ENCODE peak calls at places on chromosomes 11 and 22, in six cellular contexts. W, R, D, C, X and Z are unnamed samples.
A peak's percentile ranks its signal among the peaks of the same experiment; 100 is the strongest.

GRCh38 chr11:110176366-110177056 is 83.3 kb downstream of the ZC3H12C start:
- DNase-seq in D (no peak), X (no peak), R (no peak), W (no peak), C (peak; percentile 73), Z (no peak)

GRCh38 chr11:55658031-55658573 is 3.9 kb upstream of the OR4C6 start:
- DNase-seq in R (no peak), C (no peak), W (no peak), D (no peak), X (no peak), Z (no peak)

GRCh38 chr11:80155412-80156017 is 714.7 kb upstream of the TENM4 start:
- DNase-seq in X (no peak), D (no peak), R (no peak), W (no peak), C (peak; percentile 37), Z (no peak)

GRCh38 chr11:14364322-14364721 is 5.3 kb upstream of the RRAS2 start:
- DNase-seq in W (no peak), X (no peak), D (no peak), R (no peak), C (no peak), Z (no peak)

GRCh38 chr11:79441159-79441875 is 487 bp upstream of the TENM4 start:
- DNase-seq in X (no peak), D (no peak), W (no peak), C (peak; percentile 23), R (no peak), Z (no peak)

GRCh38 chr11:8059030-8059429 is 22.0 kb upstream of the TUB start:
- DNase-seq in W (no peak), X (no peak), D (no peak), R (no peak), C (no peak), Z (peak; percentile 20)

GRCh38 chr22:21834869-21835268 is 32.6 kb downstream of the MAPK1 start:
- DNase-seq in C (no peak), R (no peak), X (no peak), W (no peak), D (no peak), Z (no peak)

GRCh38 chr11:121048464-121049233 is 24.7 kb downstream of the TBCEL start:
- DNase-seq in C (peak; percentile 19), W (no peak), R (no peak), D (no peak), X (no peak), Z (no peak)

GRCh38 chr11:57776101-57776511 is 14.5 kb downstream of the CTNND1 start:
- DNase-seq in R (no peak), C (no peak), W (no peak), D (peak; percentile 67), X (peak; percentile 78), Z (peak; percentile 55)

GRCh38 chr11:119344291-119345010 is 2.1 kb downstream of the MFRP start:
- DNase-seq in W (no peak), R (no peak), D (no peak), X (no peak), C (no peak), Z (no peak)

GRCh38 chr11:93155738-93156137 is 42.1 kb downstream of the SLC36A4 start:
- DNase-seq in X (no peak), D (no peak), W (no peak), C (no peak), R (no peak), Z (no peak)

GRCh38 chr11:125170406-125171031 is 6.0 kb downstream of the PKNOX2 start:
- DNase-seq in C (peak; percentile 68), D (no peak), R (no peak), W (no peak), X (peak; percentile 3), Z (no peak)

GRCh38 chr11:114348200-114349191 is 51.8 kb downstream of the C11orf71 start:
- DNase-seq in X (no peak), D (peak; percentile 72), C (peak; percentile 77), R (peak; percentile 44), W (peak; percentile 45), Z (no peak)

GRCh38 chr22:49136041-49136815 is 691.4 kb downstream of the BRD1 start:
- DNase-seq in X (no peak), W (no peak), R (no peak), D (no peak), C (no peak), Z (no peak)

GRCh38 chr11:113532697-113533424 is 57.7 kb upstream of the DRD2 start:
- DNase-seq in C (peak; percentile 71), X (peak; percentile 29), R (no peak), D (no peak), W (peak; percentile 34), Z (no peak)

GRCh38 chr11:29251738-29252137 is 765.1 kb downstream of the KCNA4 start:
- DNase-seq in D (no peak), C (no peak), X (no peak), W (no peak), R (no peak), Z (no peak)

GRCh38 chr22:41902932-41903421 is 11.9 kb downstream of the SHISA8 start:
- DNase-seq in W (no peak), R (no peak), X (no peak), D (no peak), C (no peak), Z (no peak)

DNA sequence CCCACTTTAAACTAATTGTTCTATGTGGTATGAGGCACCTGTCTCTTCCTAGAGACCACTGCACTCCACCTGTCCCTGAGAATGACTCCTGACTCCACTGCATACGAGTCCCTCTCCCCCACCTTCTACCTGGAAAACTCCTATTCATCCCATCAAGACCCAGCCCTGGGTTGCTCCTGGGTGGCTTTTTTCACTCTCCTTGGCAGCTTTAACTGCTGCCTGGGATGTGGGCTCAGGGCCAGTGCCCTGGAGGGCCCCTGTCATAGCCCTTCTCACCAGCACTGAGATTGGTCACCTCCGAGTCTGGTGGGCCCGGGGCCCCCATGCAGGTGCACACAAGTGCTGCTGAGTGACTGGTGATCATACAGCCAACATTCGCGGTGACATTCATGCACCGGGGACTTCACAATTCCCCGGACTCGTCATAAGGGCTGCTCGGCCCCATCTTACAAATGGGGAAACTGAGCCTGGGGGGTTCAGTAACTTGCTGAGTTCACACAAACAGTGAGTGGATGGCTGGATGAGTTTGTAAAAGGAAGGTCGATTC is 25.9 kb upstream of the TOLLIP start:
- DNase-seq in W (no peak), D (no peak), R (no peak), X (no peak), C (no peak), Z (no peak)
- H3K4me3 ChIP-seq in W (peak overlapping the region; percentile 39), D (peak overlapping the region; percentile 55), R (no peak overlapping the region), X (peak overlapping the region; percentile 59), C (no peak overlapping the region), Z (peak overlapping the region; percentile 44)

GRCh38 chr11:115503083-115503885 is 931 bp downstream of the CADM1 start:
- DNase-seq in R (no peak), D (no peak), X (no peak), C (no peak), W (peak; percentile 27), Z (peak; percentile 90)

GRCh38 chr11:115502636-115503082 is 1.6 kb downstream of the CADM1 start:
- DNase-seq in C (no peak), R (no peak), W (no peak), D (no peak), X (no peak), Z (no peak)

GRCh38 chr11:115501504-115501894 is 2.7 kb downstream of the CADM1 start:
- DNase-seq in R (no peak), W (no peak), C (no peak), X (no peak), D (no peak), Z (no peak)

GRCh38 chr11:115500547-115501503 is 3.4 kb downstream of the CADM1 start:
- DNase-seq in C (no peak), X (no peak), D (no peak), R (no peak), W (no peak), Z (no peak)

GRCh38 chr11:115501895-115502589 is 2.2 kb downstream of the CADM1 start:
- DNase-seq in R (no peak), X (no peak), C (no peak), D (no peak), W (peak; percentile 8), Z (no peak)
- H3K4me3 ChIP-seq in R (no peak overlapping the region), X (peak overlapping the region; percentile 78), C (no peak overlapping the region), D (no peak overlapping the region), W (peak overlapping the region; percentile 54), Z (peak overlapping the region; percentile 72)

GRCh38 chr11:6474423-6474792 is 667 bp upstream of the TRIM3 start:
- DNase-seq in X (no peak), C (no peak), D (no peak), R (no peak), W (no peak), Z (no peak)

GRCh38 chr11:6474806-6475500 is 1.2 kb upstream of the TRIM3 start:
- DNase-seq in C (no peak), R (no peak), W (peak; percentile 9), X (no peak), D (no peak), Z (no peak)

GRCh38 chr11:6473481-6474422 is at the start of gene TRIM3:
- DNase-seq in X (peak; percentile 10), D (peak; percentile 63), R (peak; percentile 30), C (peak; percentile 76), W (peak; percentile 41), Z (peak; percentile 95)

GRCh38 chr11:6475936-6476335 is 2.2 kb upstream of the TRIM3 start:
- DNase-seq in R (no peak), D (no peak), C (peak; percentile 12), W (no peak), X (no peak), Z (no peak)

DNA sequence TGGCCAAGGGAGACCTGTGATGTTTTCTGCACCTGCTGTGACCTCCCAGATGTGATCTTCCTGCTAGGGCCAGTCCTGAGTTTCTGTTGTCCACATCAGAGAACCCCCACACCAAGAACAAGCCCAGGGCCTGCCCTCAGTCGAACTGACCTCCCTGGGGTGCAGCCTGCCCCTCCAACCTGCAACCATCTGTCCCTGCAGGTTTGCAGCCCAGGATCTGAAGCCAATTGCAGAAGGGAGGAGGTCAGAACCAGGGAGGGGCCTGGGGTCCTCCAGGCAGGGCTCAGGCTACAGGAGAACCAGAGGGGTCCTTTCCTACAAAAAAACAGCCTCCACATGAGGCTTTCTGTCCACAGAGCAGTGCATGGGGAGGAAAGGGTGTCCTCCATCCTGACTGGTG is 807 bp downstream of the TRIM3 start:
- DNase-seq in C (no peak), D (no peak), X (no peak), W (no peak), R (no peak), Z (peak; percentile 31)
- H3K4me3 ChIP-seq in C (peak overlapping the region; percentile 72), D (no peak overlapping the region), X (peak overlapping the region; percentile 77), W (peak overlapping the region; percentile 20), R (peak overlapping the region; percentile 72), Z (peak overlapping the region; percentile 64)

GRCh38 chr11:33867996-33868645 is 23.8 kb downstream of the LMO2 start:
- DNase-seq in W (no peak), R (no peak), C (no peak), D (no peak), X (no peak), Z (no peak)
- H3K4me3 ChIP-seq in W (no peak overlapping the region), R (no peak overlapping the region), C (no peak overlapping the region), D (no peak overlapping the region), X (no peak overlapping the region), Z (peak overlapping the region; percentile 42)

DNA sequence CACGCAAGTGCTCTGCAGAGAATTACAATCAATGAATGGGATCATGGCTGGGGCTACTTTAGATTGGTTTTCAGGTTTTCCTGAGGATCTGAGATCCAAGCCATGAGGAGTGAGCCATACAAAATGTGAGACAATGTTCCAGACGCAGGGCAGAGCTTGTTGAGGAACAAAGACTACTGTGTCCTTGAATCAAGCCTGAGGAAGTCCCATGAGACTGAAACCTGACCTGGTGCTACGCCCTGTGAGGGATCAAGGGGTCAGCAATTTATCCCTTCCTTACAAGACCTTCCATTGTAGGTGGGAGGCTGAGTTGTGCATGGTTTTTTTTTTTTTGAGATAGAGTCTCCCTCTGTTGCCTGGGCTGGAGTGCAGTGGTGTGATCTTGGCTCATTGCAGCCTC is 2.1 kb downstream of the INCENP start:
- DNase-seq in C (no peak), D (no peak), W (no peak), X (no peak), R (no peak), Z (no peak)
- H3K4me3 ChIP-seq in C (no peak overlapping the region), D (peak overlapping the region; percentile 89), W (no peak overlapping the region), X (peak overlapping the region; percentile 6), R (no peak overlapping the region), Z (no peak overlapping the region)